ENCODE peak calls at places on chromosomes 3 and 15, in four cellular contexts. Z, E, C and S are unnamed samples.
A peak's percentile ranks its signal among the peaks of the same experiment; 100 is the strongest.

GRCh38 chr15:88634449-88634848 is 4.4 kb upstream of the ISG20 start:
- DNase-seq in Z (no peak), E (no peak), C (no peak), S (no peak)

GRCh38 chr3:132595036-132595435 is 2.0 kb upstream of the ACKR4 start:
- DNase-seq in Z (no peak), E (peak; percentile 88), C (no peak), S (peak; percentile 68)

GRCh38 chr3:13301295-13301987 is 118.7 kb downstream of the NUP210 start:
- DNase-seq in Z (no peak), E (peak; percentile 49), C (no peak), S (peak; percentile 62)

GRCh38 chr3:95123104-95123503 is 1060.2 kb downstream of the NSUN3 start:
- DNase-seq in Z (no peak), E (no peak), C (no peak), S (no peak)

GRCh38 chr3:143084856-143085731 is 34.5 kb upstream of the CHST2 start:
- DNase-seq in Z (no peak), E (peak; percentile 31), C (no peak), S (peak; percentile 74)

GRCh38 chr3:134197681-134198261 is 52.9 kb downstream of the RYK start:
- DNase-seq in Z (no peak), E (peak; percentile 71), C (no peak), S (peak; percentile 81)

GRCh38 chr3:33008282-33008681 is 56.8 kb downstream of the CCR4 start:
- DNase-seq in Z (no peak), E (no peak), C (no peak), S (no peak)

GRCh38 chr3:13715961-13716360 is 163.9 kb downstream of the WNT7A start:
- DNase-seq in Z (no peak), E (no peak), C (peak; percentile 21), S (no peak)

GRCh38 chr3:60877188-60877587 is 374.1 kb downstream of the FHIT start:
- DNase-seq in Z (no peak), E (no peak), C (no peak), S (no peak)

GRCh38 chr15:63243101-63243500 is 34.3 kb upstream of the APH1B start:
- DNase-seq in Z (peak; percentile 34), E (peak; percentile 91), C (no peak), S (peak; percentile 73)

GRCh38 chr3:9067352-9067975 is 104.2 kb upstream of the RAD18 start:
- DNase-seq in Z (peak; percentile 43), E (peak; percentile 72), C (peak; percentile 59), S (peak; percentile 74)

GRCh38 chr15:84852212-84852611 is 32.2 kb upstream of the SLC28A1 start:
- DNase-seq in Z (no peak), E (no peak), C (no peak), S (no peak)

GRCh38 chr3:185852562-185853135 is 27.8 kb upstream of the IGF2BP2 start:
- DNase-seq in Z (no peak), E (peak; percentile 25), C (no peak), S (peak; percentile 63)

GRCh38 chr15:74873756-74874424 is 725 bp upstream of the SCAMP2 start:
- DNase-seq in Z (no peak), E (peak; percentile 16), C (no peak), S (peak; percentile 30)

GRCh38 chr3:161475905-161476304 is 20.7 kb upstream of the OTOL1 start:
- DNase-seq in Z (no peak), E (no peak), C (no peak), S (peak; percentile 46)

GRCh38 chr15:55820043-55820442 is 77.1 kb upstream of the PRTG start:
- DNase-seq in Z (no peak), E (no peak), C (no peak), S (no peak)

GRCh38 chr3:64184621-64185020 is 40.6 kb downstream of the PRICKLE2 start:
- DNase-seq in Z (no peak), E (peak; percentile 75), C (no peak), S (peak; percentile 83)

GRCh38 chr3:121295453-121295852 is 250.3 kb downstream of the POLQ start:
- DNase-seq in Z (no peak), E (no peak), C (no peak), S (no peak)

GRCh38 chr15:69279636-69280035 is 19.1 kb upstream of the PAQR5 start:
- DNase-seq in Z (no peak), E (no peak), C (no peak), S (no peak)

GRCh38 chr3:37162501-37163245 is 11.7 kb downstream of the LRRFIP2 start:
- DNase-seq in Z (no peak), E (no peak), C (no peak), S (no peak)

GRCh38 chr3:147419062-147419701 is 10.0 kb downstream of the ZIC1 start:
- DNase-seq in Z (no peak), E (peak; percentile 61), C (no peak), S (peak; percentile 37)

GRCh38 chr3:60240558-60240957 is 1010.7 kb downstream of the FHIT start:
- DNase-seq in Z (no peak), E (no peak), C (no peak), S (no peak)

GRCh38 chr15:83559310-83559966 is 94.5 kb upstream of the ADAMTSL3 start:
- DNase-seq in Z (peak; percentile 37), E (peak; percentile 71), C (peak; percentile 31), S (peak; percentile 73)

GRCh38 chr15:78950906-78951840 is 6.3 kb upstream of the CTSH start:
- DNase-seq in Z (no peak), E (peak; percentile 30), C (no peak), S (no peak)
- TF ChIP-seq CTCF in Z (no peak), E (peak; percentile 38), C (no peak), S (peak; percentile 16)

GRCh38 chr3:541328-541727 is 344.8 kb downstream of the CHL1 start:
- DNase-seq in Z (no peak), E (no peak), C (no peak), S (no peak)

GRCh38 chr3:536417-536813 is 339.9 kb downstream of the CHL1 start:
- DNase-seq in Z (no peak), E (no peak), C (no peak), S (no peak)

GRCh38 chr3:535566-536416 is 339.2 kb downstream of the CHL1 start:
- DNase-seq in Z (peak; percentile 35), E (peak; percentile 40), C (no peak), S (peak; percentile 22)
- H3K4me3 ChIP-seq in Z (peak overlapping the region; percentile 48), E (peak overlapping the region; percentile 62), C (peak overlapping the region; percentile 26), S (peak overlapping the region; percentile 34)

DNA sequence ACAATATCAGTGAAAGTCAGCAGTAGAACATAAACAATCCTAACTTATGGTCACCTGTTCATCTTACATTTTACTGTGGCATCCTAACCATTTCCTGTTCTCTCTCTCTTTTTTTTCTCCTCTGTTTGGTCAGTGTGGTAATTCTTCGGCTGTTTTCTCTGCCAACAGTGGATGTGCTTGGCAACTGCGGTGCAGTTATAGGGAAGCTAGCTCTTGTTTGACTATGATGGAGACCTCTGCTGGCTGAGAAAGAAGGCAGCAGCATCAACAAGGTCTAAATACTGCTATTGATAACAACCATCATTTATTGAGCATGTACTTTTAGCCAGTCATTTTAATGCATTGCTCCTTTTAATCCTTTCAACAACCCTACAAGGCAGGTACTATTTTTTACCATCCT is 723 bp upstream of the DRD3 start:
- DNase-seq in Z (no peak), E (peak; percentile 64), C (no peak), S (peak; percentile 38)
- TF ChIP-seq CTCF in Z (no peak), E (peak; percentile 46), C (no peak), S (peak; percentile 29)

DNA sequence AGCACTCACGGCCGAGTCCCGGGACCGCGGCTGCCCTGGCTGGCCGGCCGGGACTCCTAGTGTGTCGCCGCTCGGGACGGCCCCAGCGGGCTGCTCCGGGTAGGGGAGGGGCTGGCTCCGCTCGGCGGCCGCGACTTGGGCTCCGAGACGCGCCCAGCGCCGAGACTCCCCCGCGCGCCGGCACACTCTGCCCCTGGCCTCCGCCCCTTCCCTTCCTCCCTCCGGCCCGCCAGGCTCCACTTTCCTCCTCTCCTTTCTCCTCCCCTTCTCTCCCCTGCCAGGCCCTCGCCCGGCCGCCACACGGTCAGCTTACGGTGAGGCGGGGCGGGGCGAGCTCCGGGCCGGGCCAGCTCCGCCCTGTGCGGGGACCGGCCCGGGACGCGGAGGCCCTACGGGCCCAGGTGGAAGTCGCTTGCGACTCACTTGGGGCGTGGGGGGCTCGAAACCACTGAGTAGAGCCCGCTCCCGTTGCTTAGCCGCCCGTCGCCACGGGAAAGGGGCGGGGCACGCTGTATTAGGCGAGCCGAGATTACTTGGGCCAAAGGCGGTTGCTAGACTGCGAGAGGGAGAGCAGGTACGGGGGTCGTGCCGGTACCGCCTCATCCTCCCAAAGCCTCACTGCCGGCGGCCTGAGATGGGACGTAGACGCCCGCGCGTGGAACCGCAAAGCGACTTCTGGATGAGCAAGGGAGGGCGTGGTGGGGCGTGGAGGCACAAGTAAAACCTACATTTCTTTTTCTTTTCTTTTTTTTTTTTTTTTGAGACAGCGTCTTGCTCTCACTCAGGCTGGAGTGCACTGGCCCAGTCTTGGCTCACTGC is at the start of gene ITGB5:
- DNase-seq in Z (peak; percentile 85), E (peak; percentile 86), C (peak; percentile 83), S (peak; percentile 74)
- H3K4me3 ChIP-seq in Z (peak within 1 kb of the TSS; percentile 95), E (peak within 1 kb of the TSS; percentile 85), C (peak within 1 kb of the TSS; percentile 64), S (peak within 1 kb of the TSS; percentile 72)